ENCODE peak calls at places on chromosomes 6 and 20, in ten cellular contexts. W, I, V, F, E, A, L, D, H and B are unnamed samples.
A peak's percentile ranks its signal among the peaks of the same experiment; 100 is the strongest.

GRCh38 chr6:119312875-119313338 is 36.7 kb downstream of the MAN1A1 start:
- DNase-seq in W (no peak), I (no peak), V (no peak), F (no peak), E (no peak), A (no peak), L (no peak), D (no peak), H (no peak), B (no peak)

GRCh38 chr20:37526238-37526838 is 1.3 kb downstream of the BLCAP start:
- DNase-seq in W (peak; percentile 52), I (peak; percentile 77), V (peak; percentile 42), F (no peak), E (peak; percentile 28), A (no peak), L (no peak), D (no peak), H (no peak), B (peak; percentile 43)

GRCh38 chr20:3777726-3778629 is 3.3 kb downstream of the SPEF1 start:
- DNase-seq in W (no peak), I (peak; percentile 55), V (peak; percentile 80), F (no peak), E (peak; percentile 66), A (no peak), L (peak; percentile 95), D (peak; percentile 62), H (peak; percentile 68), B (peak; percentile 59)

GRCh38 chr20:45911486-45912343 is at the start of gene PLTP:
- DNase-seq in W (peak; percentile 57), I (peak; percentile 42), V (peak; percentile 88), F (no peak), E (peak; percentile 71), A (peak; percentile 62), L (no peak), D (peak; percentile 58), H (peak; percentile 82), B (peak; percentile 36)

GRCh38 chr6:132209351-132209750 is 191.9 kb downstream of the MOXD1 start:
- DNase-seq in W (no peak), I (no peak), V (no peak), F (no peak), E (no peak), A (no peak), L (no peak), D (no peak), H (no peak), B (no peak)

GRCh38 chr6:41644297-41644879 is 6.1 kb downstream of the MDFI start:
- DNase-seq in W (no peak), I (no peak), V (no peak), F (no peak), E (no peak), A (peak; percentile 2), L (no peak), D (no peak), H (no peak), B (no peak)

GRCh38 chr6:33815854-33816253 is 12.1 kb upstream of the MLN start:
- DNase-seq in W (no peak), I (no peak), V (no peak), F (no peak), E (no peak), A (no peak), L (peak; percentile 39), D (no peak), H (no peak), B (peak; percentile 51)

GRCh38 chr6:159939591-159940016 is 29.3 kb upstream of the IGF2R start:
- DNase-seq in W (no peak), I (no peak), V (peak; percentile 59), F (no peak), E (peak; percentile 56), A (no peak), L (no peak), D (peak; percentile 55), H (no peak), B (no peak)

GRCh38 chr6:132261354-132261753 is 139.9 kb downstream of the MOXD1 start:
- DNase-seq in W (peak; percentile 12), I (no peak), V (no peak), F (no peak), E (no peak), A (no peak), L (no peak), D (no peak), H (no peak), B (no peak)

GRCh38 chr20:8132632-8133587 is 844 bp downstream of the PLCB1 start:
- DNase-seq in W (no peak), I (peak; percentile 67), V (peak; percentile 52), F (no peak), E (peak; percentile 77), A (peak; percentile 39), L (no peak), D (peak; percentile 46), H (peak; percentile 16), B (peak; percentile 19)

GRCh38 chr20:57384953-57385761 is 6.0 kb upstream of the RBM38 start:
- DNase-seq in W (no peak), I (no peak), V (peak; percentile 51), F (no peak), E (no peak), A (peak; percentile 11), L (no peak), D (no peak), H (no peak), B (no peak)

GRCh38 chr20:57385940-57386339 is 5.3 kb upstream of the RBM38 start:
- DNase-seq in W (no peak), I (no peak), V (no peak), F (no peak), E (no peak), A (peak; percentile 12), L (no peak), D (no peak), H (no peak), B (no peak)

GRCh38 chr20:57383447-57384347 is 7.5 kb upstream of the RBM38 start:
- DNase-seq in W (no peak), I (no peak), V (no peak), F (no peak), E (no peak), A (no peak), L (no peak), D (no peak), H (no peak), B (peak; percentile 1)

GRCh38 chr20:57382516-57382915 is 8.7 kb upstream of the RBM38 start:
- DNase-seq in W (no peak), I (no peak), V (no peak), F (no peak), E (no peak), A (no peak), L (no peak), D (no peak), H (no peak), B (no peak)

DNA sequence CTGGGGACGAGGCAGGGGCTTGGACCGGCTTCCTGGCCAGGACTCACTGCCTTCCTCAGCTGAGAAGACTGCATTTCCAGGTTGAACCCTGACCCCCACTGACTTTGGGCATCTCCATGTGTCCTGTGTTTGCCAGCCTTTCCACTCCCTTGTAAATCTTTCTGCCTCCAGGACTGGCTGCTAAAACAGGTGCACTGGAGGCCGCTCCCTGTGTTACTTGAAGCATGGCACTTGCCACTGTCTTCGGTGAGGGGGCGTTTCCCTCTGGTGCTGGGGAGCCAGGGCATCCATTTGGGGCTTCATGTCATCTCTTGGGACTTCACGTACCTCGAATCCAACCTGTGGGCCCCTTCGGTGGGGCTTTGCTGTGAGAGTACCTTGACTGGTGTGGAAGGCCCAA is 6.7 kb upstream of the RBM38 start:
- DNase-seq in W (no peak), I (no peak), V (no peak), F (no peak), E (no peak), A (peak; percentile 7), L (no peak), D (no peak), H (no peak), B (no peak)
- H3K27ac ChIP-seq in W (no peak overlapping the region), I (no peak overlapping the region), V (no peak overlapping the region), F (no peak overlapping the region), E (no peak overlapping the region), A (no peak overlapping the region), L (no peak overlapping the region), D (no peak overlapping the region), H (no peak overlapping the region), B (no peak overlapping the region)

GRCh38 chr6:54112171-54112650 is 968 bp downstream of the MLIP start:
- DNase-seq in W (no peak), I (no peak), V (no peak), F (no peak), E (no peak), A (no peak), L (no peak), D (no peak), H (no peak), B (no peak)
- TF ChIP-seq POLR2A in W (no peak), I (no peak), V (no peak), F (no peak), E (no peak), A (no peak), L (no peak), D (no peak), H (no peak), B (no peak)

GRCh38 chr6:130075879-130076278 is 57.5 kb downstream of the L3MBTL3 start:
- DNase-seq in W (peak; percentile 8), I (no peak), V (no peak), F (no peak), E (no peak), A (no peak), L (no peak), D (no peak), H (no peak), B (no peak)

GRCh38 chr6:130070747-130071146 is 52.4 kb downstream of the L3MBTL3 start:
- DNase-seq in W (no peak), I (no peak), V (no peak), F (no peak), E (no peak), A (no peak), L (no peak), D (no peak), H (no peak), B (no peak)

DNA sequence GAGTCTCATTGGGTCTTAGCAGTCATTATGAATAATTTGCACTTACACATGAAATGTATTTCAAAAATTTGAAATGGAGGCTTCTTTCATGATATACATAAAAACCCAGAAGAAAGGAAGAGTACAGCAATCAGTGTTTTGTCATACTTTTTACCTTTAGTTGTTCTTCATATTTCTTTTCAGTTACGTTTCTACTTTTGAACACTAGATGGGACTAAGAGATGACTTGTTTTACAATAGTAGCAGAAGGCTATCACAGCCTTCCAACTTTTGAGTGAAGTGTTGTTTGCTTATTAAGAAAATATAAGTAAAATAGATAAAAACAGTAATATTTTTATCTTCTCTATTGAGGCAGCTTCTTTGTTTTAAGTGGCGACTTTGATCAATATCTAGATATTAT is 58.1 kb downstream of the L3MBTL3 start:
- DNase-seq in W (peak; percentile 13), I (no peak), V (no peak), F (no peak), E (no peak), A (no peak), L (no peak), D (no peak), H (no peak), B (no peak)
- TF ChIP-seq CTCF in W (peak; percentile 33), I (no peak), V (no peak), F (peak; percentile 20), E (no peak), A (no peak), L (no peak), D (no peak), H (no peak), B (no peak)

DNA sequence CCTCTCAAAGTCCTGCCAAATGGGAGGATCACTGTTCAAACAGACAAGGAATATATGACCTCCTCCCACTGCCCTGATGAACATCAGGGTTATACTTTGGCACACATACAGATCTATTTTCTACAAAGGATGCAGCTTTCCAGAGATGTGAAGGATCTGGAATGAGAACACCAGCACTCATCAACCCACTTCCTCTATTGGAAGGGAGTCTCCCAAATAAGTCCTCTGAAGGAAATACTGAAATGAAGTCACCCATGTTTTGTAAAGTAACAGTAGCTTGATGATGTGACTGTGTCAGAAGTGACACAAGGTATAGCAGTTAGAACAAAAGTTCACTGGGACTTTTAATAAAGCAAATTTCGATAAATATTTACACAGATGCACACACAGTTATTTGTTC is 104.9 kb downstream of the OGFRL1 start:
- DNase-seq in W (peak; percentile 39), I (no peak), V (no peak), F (no peak), E (no peak), A (no peak), L (no peak), D (no peak), H (no peak), B (no peak)
- H3K27ac ChIP-seq in W (peak overlapping the region; percentile 66), I (peak overlapping the region; percentile 60), V (peak overlapping the region; percentile 53), F (no peak overlapping the region), E (peak overlapping the region; percentile 0), A (peak overlapping the region; percentile 51), L (peak overlapping the region; percentile 88), D (peak overlapping the region; percentile 42), H (no peak overlapping the region), B (peak overlapping the region; percentile 52)